ENCODE peak calls at places on chromosome 13, in four cellular contexts. One of them, this sample, is unnamed.

GRCh38 chr13:51276684-51277083 is 54.5 kb downstream of the FAM124A start:
- DNase-seq in fibroblast of lung: no peak
- DNase-seq in ELR: no peak
- DNase-seq in mesothelial cell of epicardium: no peak
- DNase-seq in this sample: no peak

GRCh38 chr13:59472134-59472533 is 691.6 kb downstream of the DIAPH3 start:
- DNase-seq in fibroblast of lung: peak
- DNase-seq in ELR: peak
- DNase-seq in mesothelial cell of epicardium: no peak
- DNase-seq in this sample: no peak

GRCh38 chr13:67366533-67366932 is 136.4 kb upstream of the PCDH9 start:
- DNase-seq in fibroblast of lung: peak
- DNase-seq in ELR: peak
- DNase-seq in mesothelial cell of epicardium: no peak
- DNase-seq in this sample: no peak

GRCh38 chr13:49584771-49585182 is 581 bp downstream of the RCBTB1 start:
- DNase-seq in fibroblast of lung: no peak
- DNase-seq in ELR: peak
- DNase-seq in mesothelial cell of epicardium: no peak
- DNase-seq in this sample: no peak

GRCh38 chr13:31431722-31432137 is 232.0 kb downstream of the B3GLCT start:
- DNase-seq in fibroblast of lung: peak
- DNase-seq in ELR: peak
- DNase-seq in mesothelial cell of epicardium: peak
- DNase-seq in this sample: no peak

GRCh38 chr13:98349731-98350305 is 172.7 kb upstream of the RNF113B start:
- DNase-seq in fibroblast of lung: no peak
- DNase-seq in ELR: no peak
- DNase-seq in mesothelial cell of epicardium: no peak
- DNase-seq in this sample: no peak

GRCh38 chr13:64362564-64362963 is 2867.6 kb downstream of the PCDH9 start:
- DNase-seq in fibroblast of lung: no peak
- DNase-seq in ELR: no peak
- DNase-seq in mesothelial cell of epicardium: no peak
- DNase-seq in this sample: no peak

GRCh38 chr13:32164622-32165268 is 133.2 kb downstream of the FRY start:
- DNase-seq in fibroblast of lung: peak
- DNase-seq in ELR: peak
- DNase-seq in mesothelial cell of epicardium: no peak
- DNase-seq in this sample: no peak

GRCh38 chr13:32334676-32335075 is 19.4 kb downstream of the BRCA2 start:
- DNase-seq in fibroblast of lung: peak
- DNase-seq in ELR: no peak
- DNase-seq in mesothelial cell of epicardium: no peak
- DNase-seq in this sample: no peak

GRCh38 chr13:111879719-111880118 is 187.2 kb upstream of the SOX1 start:
- DNase-seq in fibroblast of lung: no peak
- DNase-seq in ELR: no peak
- DNase-seq in mesothelial cell of epicardium: no peak
- DNase-seq in this sample: no peak

GRCh38 chr13:35764359-35765015 is 288.0 kb upstream of the MAB21L1 start:
- DNase-seq in fibroblast of lung: no peak
- DNase-seq in ELR: peak
- DNase-seq in mesothelial cell of epicardium: no peak
- DNase-seq in this sample: no peak

GRCh38 chr13:38398810-38399493 is 49.3 kb downstream of the UFM1 start:
- DNase-seq in fibroblast of lung: peak
- DNase-seq in ELR: peak
- DNase-seq in mesothelial cell of epicardium: no peak
- DNase-seq in this sample: peak

GRCh38 chr13:42405665-42406390 is 133.9 kb downstream of the AKAP11 start:
- DNase-seq in fibroblast of lung: no peak
- DNase-seq in ELR: peak
- DNase-seq in mesothelial cell of epicardium: no peak
- DNase-seq in this sample: no peak

GRCh38 chr13:110447058-110447511 is 114.4 kb downstream of the RAB20 start:
- DNase-seq in fibroblast of lung: peak
- DNase-seq in ELR: no peak
- DNase-seq in mesothelial cell of epicardium: no peak
- DNase-seq in this sample: no peak

GRCh38 chr13:21344662-21345176 is 114.4 kb downstream of the ZDHHC20 start:
- DNase-seq in fibroblast of lung: no peak
- DNase-seq in ELR: no peak
- DNase-seq in mesothelial cell of epicardium: no peak
- DNase-seq in this sample: no peak

GRCh38 chr13:108044929-108045328 is 170.4 kb downstream of the LIG4 start:
- DNase-seq in fibroblast of lung: no peak
- DNase-seq in ELR: no peak
- DNase-seq in mesothelial cell of epicardium: no peak
- DNase-seq in this sample: no peak

This sample was measured in BJ.